ENCODE peak calls at places on chromosomes 3 and 15, in seven cellular contexts. V, G, Y, K, B, W and O are unnamed samples.

GRCh38 chr3:8482960-8483665 is 18.5 kb upstream of the LMCD1 start:
- DNase-seq in V (no peak), G (no peak), Y (peak), K (peak), B (peak), W (peak), O (peak)

GRCh38 chr3:22373182-22373581 is 622.2 kb upstream of the ZNF385D start:
- DNase-seq in V (no peak), G (no peak), Y (no peak), K (no peak), B (no peak), W (no peak), O (no peak)

GRCh38 chr15:101613130-101614000 is 38.8 kb downstream of the TM2D3 start:
- DNase-seq in V (no peak), G (no peak), Y (peak), K (no peak), B (peak), W (peak), O (peak)

GRCh38 chr15:101194246-101195138 is 57.4 kb downstream of the CHSY1 start:
- DNase-seq in V (no peak), G (peak), Y (no peak), K (no peak), B (no peak), W (no peak), O (no peak)

GRCh38 chr3:10459954-10460754 is 45.2 kb downstream of the ATP2B2 start:
- DNase-seq in V (peak), G (peak), Y (peak), K (no peak), B (peak), W (peak), O (peak)

GRCh38 chr15:49200347-49200746 is 30.3 kb downstream of the GALK2 start:
- DNase-seq in V (no peak), G (no peak), Y (no peak), K (no peak), B (no peak), W (no peak), O (no peak)

GRCh38 chr3:185337231-185337816 is 25.6 kb upstream of the MAP3K13 start:
- DNase-seq in V (no peak), G (no peak), Y (no peak), K (no peak), B (peak), W (no peak), O (peak)

GRCh38 chr3:177959188-177959587 is 577.0 kb upstream of the KCNMB2 start:
- DNase-seq in V (no peak), G (no peak), Y (no peak), K (no peak), B (no peak), W (no peak), O (no peak)

GRCh38 chr3:46214751-46215352 is 6.7 kb upstream of the CCR1 start:
- DNase-seq in V (no peak), G (peak), Y (no peak), K (peak), B (no peak), W (no peak), O (no peak)

GRCh38 chr3:146498002-146498736 is 28.8 kb upstream of the PLSCR2 start:
- DNase-seq in V (no peak), G (peak), Y (no peak), K (no peak), B (no peak), W (no peak), O (no peak)

GRCh38 chr3:136281966-136282554 is 31.9 kb downstream of the PCCB start:
- DNase-seq in V (no peak), G (no peak), Y (no peak), K (no peak), B (no peak), W (peak), O (no peak)

GRCh38 chr3:115766587-115767492 is 143.5 kb downstream of the GAP43 start:
- DNase-seq in V (no peak), G (no peak), Y (no peak), K (no peak), B (peak), W (no peak), O (peak)

GRCh38 chr3:136984837-136985236 is 27.1 kb downstream of the IL20RB start:
- DNase-seq in V (no peak), G (no peak), Y (no peak), K (no peak), B (peak), W (no peak), O (peak)

GRCh38 chr15:89356634-89357298 is 22.1 kb upstream of the POLG start:
- DNase-seq in V (no peak), G (peak), Y (no peak), K (no peak), B (peak), W (no peak), O (peak)

GRCh38 chr3:111824351-111824750 is 34.7 kb upstream of the PHLDB2 start:
- DNase-seq in V (no peak), G (no peak), Y (no peak), K (no peak), B (no peak), W (no peak), O (no peak)

GRCh38 chr3:194556086-194557056 is 69.6 kb upstream of the ATP13A3 start:
- DNase-seq in V (no peak), G (peak), Y (peak), K (no peak), B (peak), W (peak), O (no peak)

GRCh38 chr3:129460572-129460971 is 20.5 kb downstream of the IFT122 start:
- DNase-seq in V (no peak), G (no peak), Y (no peak), K (no peak), B (no peak), W (no peak), O (no peak)

GRCh38 chr3:153768559-153769469 is 352.4 kb upstream of the ARHGEF26 start:
- DNase-seq in V (peak), G (peak), Y (peak), K (no peak), B (peak), W (no peak), O (peak)

GRCh38 chr3:115577000-115577399 is 46.3 kb upstream of the GAP43 start:
- DNase-seq in V (no peak), G (no peak), Y (no peak), K (no peak), B (no peak), W (no peak), O (no peak)

GRCh38 chr3:98971183-98971681 is 69.7 kb upstream of the DCBLD2 start:
- DNase-seq in V (no peak), G (no peak), Y (no peak), K (no peak), B (peak), W (no peak), O (peak)

GRCh38 chr3:52092291-52092660 is 35.9 kb upstream of the DUSP7 start:
- DNase-seq in V (no peak), G (no peak), Y (no peak), K (peak), B (no peak), W (no peak), O (no peak)

GRCh38 chr3:27943106-27943505 is 221.0 kb upstream of the EOMES start:
- DNase-seq in V (no peak), G (peak), Y (peak), K (no peak), B (peak), W (no peak), O (peak)

GRCh38 chr15:70650567-70650966 is 112.8 kb downstream of the UACA start:
- DNase-seq in V (no peak), G (no peak), Y (no peak), K (no peak), B (no peak), W (no peak), O (peak)

GRCh38 chr15:29141908-29142747 is 127.5 kb downstream of the NSMCE3 start:
- DNase-seq in V (peak), G (no peak), Y (peak), K (no peak), B (no peak), W (no peak), O (peak)

GRCh38 chr3:161560006-161560637 is 63.5 kb downstream of the OTOL1 start:
- DNase-seq in V (peak), G (peak), Y (peak), K (no peak), B (peak), W (peak), O (peak)

GRCh38 chr15:74630284-74631086 is 14.8 kb downstream of the CLK3 start:
- DNase-seq in V (no peak), G (no peak), Y (no peak), K (no peak), B (no peak), W (no peak), O (no peak)
- TF ChIP-seq CTCF in V (no peak), G (no peak), Y (no peak), K (no peak), B (no peak), W (no peak), O (no peak)

DNA sequence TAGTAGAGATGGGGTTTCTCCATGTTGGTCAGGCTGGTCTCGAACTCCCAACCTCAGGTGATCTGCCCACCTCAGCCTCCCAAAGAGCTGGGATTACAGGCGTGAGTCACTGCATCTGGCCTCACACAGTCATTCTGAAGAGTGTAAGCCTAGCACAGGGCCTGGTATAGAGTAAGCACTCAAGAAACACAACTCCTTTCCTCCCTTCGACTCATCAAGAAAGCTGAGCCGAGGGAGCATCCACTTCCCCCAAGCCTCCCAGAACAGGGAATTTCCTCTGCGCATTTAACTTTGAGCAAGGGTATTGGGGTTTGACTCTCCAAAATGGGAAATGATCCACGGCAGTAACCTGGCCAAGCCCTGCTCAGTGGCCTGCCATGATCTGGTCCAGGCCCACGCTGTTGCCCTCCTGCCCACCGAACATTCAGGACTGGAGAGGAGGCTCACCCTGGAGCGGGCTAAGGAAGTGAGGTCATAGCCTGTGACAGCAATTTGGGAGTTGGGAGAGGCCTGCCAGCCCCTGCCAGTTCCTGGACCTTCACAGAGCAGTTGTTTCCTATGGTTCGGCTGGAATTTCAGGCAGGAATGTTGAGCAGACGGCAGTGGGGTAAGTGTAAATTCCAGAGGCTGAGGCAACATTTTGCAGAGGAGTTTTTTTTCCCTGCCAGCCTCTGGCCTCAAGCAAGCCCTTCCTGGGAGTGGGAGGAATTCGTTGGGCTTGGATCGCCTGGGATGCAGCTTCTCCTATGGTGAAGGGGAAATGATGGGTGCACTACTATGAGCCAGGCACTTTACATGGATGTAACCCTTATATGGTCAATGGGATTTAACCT is 21.2 kb upstream of the SMAD3 start:
- DNase-seq in V (no peak), G (no peak), Y (no peak), K (no peak), B (peak), W (no peak), O (peak)
- TF ChIP-seq CTCF in V (no peak), G (no peak), Y (no peak), K (no peak), B (no peak), W (no peak), O (no peak)

GRCh38 chr15:63901912-63902670 is 68.3 kb upstream of the HERC1 start:
- DNase-seq in V (no peak), G (no peak), Y (no peak), K (no peak), B (no peak), W (no peak), O (no peak)

GRCh38 chr15:63904042-63904441 is 70.3 kb upstream of the HERC1 start:
- DNase-seq in V (no peak), G (no peak), Y (no peak), K (no peak), B (no peak), W (no peak), O (no peak)

GRCh38 chr15:63905131-63905530 is 71.4 kb upstream of the HERC1 start:
- DNase-seq in V (no peak), G (no peak), Y (no peak), K (no peak), B (no peak), W (no peak), O (no peak)

GRCh38 chr15:63900306-63900705 is 66.6 kb upstream of the HERC1 start:
- DNase-seq in V (no peak), G (no peak), Y (no peak), K (no peak), B (no peak), W (no peak), O (no peak)

GRCh38 chr15:63902671-63903035 is 68.9 kb upstream of the HERC1 start:
- DNase-seq in V (no peak), G (no peak), Y (no peak), K (no peak), B (no peak), W (no peak), O (no peak)
- TF ChIP-seq CTCF in V (no peak), G (no peak), Y (no peak), K (no peak), B (no peak), W (no peak), O (no peak)

GRCh38 chr15:31974855-31975421 is 55.4 kb upstream of the CHRNA7 start:
- DNase-seq in V (peak), G (peak), Y (peak), K (no peak), B (peak), W (no peak), O (no peak)
- TF ChIP-seq CTCF in V (peak), G (peak), Y (peak), K (peak), B (peak), W (no peak), O (peak)

GRCh38 chr3:143066033-143066432 is 53.5 kb upstream of the CHST2 start:
- DNase-seq in V (no peak), G (no peak), Y (no peak), K (no peak), B (no peak), W (no peak), O (no peak)

GRCh38 chr3:143070977-143071551 is 48.5 kb upstream of the CHST2 start:
- DNase-seq in V (no peak), G (no peak), Y (no peak), K (no peak), B (no peak), W (no peak), O (peak)

GRCh38 chr3:143067201-143067600 is 52.4 kb upstream of the CHST2 start:
- DNase-seq in V (no peak), G (no peak), Y (no peak), K (no peak), B (no peak), W (no peak), O (no peak)

GRCh38 chr3:143068059-143068458 is 51.5 kb upstream of the CHST2 start:
- DNase-seq in V (no peak), G (no peak), Y (no peak), K (no peak), B (no peak), W (no peak), O (no peak)

GRCh38 chr3:143071776-143072175 is 47.8 kb upstream of the CHST2 start:
- DNase-seq in V (no peak), G (no peak), Y (no peak), K (no peak), B (no peak), W (no peak), O (no peak)
- TF ChIP-seq CTCF in V (no peak), G (no peak), Y (no peak), K (no peak), B (no peak), W (no peak), O (no peak)

DNA sequence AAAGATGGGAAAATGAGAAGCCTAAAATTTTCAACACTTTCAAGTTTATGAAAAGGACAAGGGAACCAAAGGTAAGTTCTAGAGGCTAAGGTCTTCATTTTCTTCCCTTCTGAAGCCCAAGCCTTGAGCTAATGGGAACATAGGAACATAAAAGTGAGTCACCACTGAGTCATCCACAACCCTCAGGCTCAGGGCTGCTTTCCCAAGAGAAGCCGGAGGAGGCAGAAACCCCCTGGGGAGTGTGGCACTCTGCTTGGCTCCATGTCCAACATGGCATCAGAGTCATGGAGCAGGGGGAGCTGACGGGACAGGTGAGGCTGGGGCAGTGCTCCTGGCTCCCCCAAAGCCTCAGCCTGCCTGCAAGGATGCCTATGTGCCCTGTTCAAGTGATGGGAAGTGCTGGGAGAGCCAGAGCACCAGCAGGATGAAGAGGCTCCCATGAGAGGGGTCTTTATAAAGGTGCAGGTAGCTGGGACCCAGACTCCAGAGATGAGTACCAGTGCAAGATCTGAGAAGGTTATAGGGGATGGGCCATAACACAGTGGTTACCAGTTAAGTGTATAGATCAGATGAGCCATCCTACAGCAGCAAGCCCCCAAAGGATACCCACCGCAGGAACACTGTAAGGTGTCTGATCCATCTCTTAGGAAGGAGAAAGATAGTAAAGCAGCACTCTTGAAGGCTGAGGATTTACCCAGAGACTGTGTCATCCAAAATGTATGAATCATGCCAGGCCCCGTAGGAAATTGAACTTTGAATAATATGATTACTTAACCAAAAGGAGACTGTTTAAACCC is 31.8 kb upstream of the RYR3 start:
- DNase-seq in V (no peak), G (no peak), Y (no peak), K (no peak), B (peak), W (no peak), O (peak)
- TF ChIP-seq CTCF in V (no peak), G (no peak), Y (no peak), K (no peak), B (peak), W (no peak), O (peak)

GRCh38 chr3:120595788-120596115 is 384 bp upstream of the NDUFB4 start:
- DNase-seq in V (no peak), G (no peak), Y (no peak), K (no peak), B (no peak), W (no peak), O (no peak)

GRCh38 chr3:120597445-120598049 is 1.4 kb downstream of the NDUFB4 start:
- DNase-seq in V (no peak), G (no peak), Y (no peak), K (no peak), B (no peak), W (no peak), O (no peak)

GRCh38 chr3:120596853-120597223 is 702 bp downstream of the NDUFB4 start:
- DNase-seq in V (no peak), G (no peak), Y (no peak), K (no peak), B (no peak), W (no peak), O (no peak)

GRCh38 chr3:120599211-120599610 is 3.1 kb downstream of the NDUFB4 start:
- DNase-seq in V (no peak), G (no peak), Y (no peak), K (no peak), B (no peak), W (no peak), O (no peak)

GRCh38 chr3:120596116-120596852 is at the start of gene NDUFB4:
- DNase-seq in V (peak), G (peak), Y (peak), K (peak), B (peak), W (peak), O (peak)
- TF ChIP-seq CTCF in V (no peak), G (no peak), Y (no peak), K (no peak), B (no peak), W (no peak), O (no peak)

DNA sequence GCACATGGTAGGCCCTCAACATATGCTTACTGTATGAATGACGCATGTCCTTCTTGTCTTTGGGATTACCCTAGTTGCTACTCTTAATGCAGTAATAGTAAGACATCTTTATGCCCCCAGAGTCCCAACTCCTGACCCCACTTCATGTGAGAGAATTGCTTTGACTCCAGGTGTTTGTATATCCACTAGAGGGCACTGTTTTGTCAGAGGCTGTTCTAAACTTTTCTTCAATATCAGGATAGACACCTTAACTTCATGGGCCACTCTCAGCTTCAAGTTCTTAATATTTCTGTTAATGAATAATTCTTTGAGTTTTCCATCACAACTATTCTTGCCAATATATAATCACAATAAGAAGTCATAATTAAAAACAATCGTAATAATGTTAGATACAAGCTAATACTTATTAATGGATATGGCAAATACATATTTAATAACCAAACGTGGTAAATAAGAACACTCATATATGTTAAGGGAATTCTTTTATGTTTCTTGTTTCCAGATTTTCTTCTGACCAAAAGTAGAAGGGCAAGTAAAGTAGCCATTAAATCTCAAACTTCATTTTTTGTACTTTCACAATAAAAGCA is 337.2 kb upstream of the DNAJC19 start:
- DNase-seq in V (no peak), G (peak), Y (peak), K (no peak), B (peak), W (no peak), O (peak)
- TF ChIP-seq CTCF in V (peak), G (peak), Y (peak), K (peak), B (peak), W (no peak), O (peak)